ENCODE peak calls at places on chromosomes 4 and X, in nine cellular contexts. D, K, M, Q, N, S, R, J and G are unnamed samples.

GRCh38 chrX:116961872-116962582 is 499.3 kb upstream of the CT83 start:
- DNase-seq in N (no peak), K (no peak), Q (peak), S (no peak), J (no peak), D (peak), M (peak), R (no peak), G (peak)

GRCh38 chr4:182917182-182918043 is at the start of gene DCTD:
- DNase-seq in M (peak), R (peak), J (peak), K (peak), S (peak), Q (peak), N (peak), D (peak), G (no peak)

GRCh38 chrX:137930562-137930961 is 364.6 kb downstream of the ZIC3 start:
- DNase-seq in S (no peak), Q (no peak), M (no peak), K (no peak), N (no peak), D (no peak), R (no peak), J (no peak), G (no peak)

GRCh38 chr4:164772076-164772475 is 18.1 kb downstream of the SMIM31 start:
- DNase-seq in M (no peak), K (no peak), R (no peak), N (no peak), Q (peak), D (no peak), J (no peak), S (no peak), G (no peak)

GRCh38 chr4:145861331-145862318 is 77.0 kb downstream of the ZNF827 start:
- DNase-seq in N (no peak), Q (no peak), D (no peak), K (no peak), J (no peak), S (no peak), M (no peak), R (peak), G (no peak)

GRCh38 chr4:10662937-10663336 is 21.6 kb downstream of the CLNK start:
- DNase-seq in J (no peak), N (no peak), Q (no peak), R (peak), D (no peak), K (peak), M (no peak), S (no peak), G (no peak)

GRCh38 chrX:23887448-23887847 is 20.3 kb downstream of the APOO start:
- DNase-seq in Q (no peak), N (no peak), S (no peak), K (no peak), R (no peak), M (no peak), D (no peak), J (peak), G (no peak)

GRCh38 chr4:14749910-14750309 is 252.4 kb upstream of the CPEB2 start:
- DNase-seq in K (peak), D (peak), S (no peak), Q (peak), J (peak), M (peak), N (peak), R (peak), G (no peak)

GRCh38 chr4:161929966-161930365 is 233.8 kb downstream of the FSTL5 start:
- DNase-seq in R (peak), K (no peak), D (no peak), N (no peak), M (peak), S (no peak), J (no peak), Q (no peak), G (no peak)

GRCh38 chrX:68699960-68700746 is 52.7 kb downstream of the STARD8 start:
- DNase-seq in N (no peak), J (no peak), Q (no peak), R (peak), M (no peak), S (no peak), D (no peak), K (peak), G (no peak)

GRCh38 chr4:2339458-2340271 is 77.8 kb upstream of the MXD4 start:
- DNase-seq in J (peak), N (no peak), M (no peak), R (no peak), K (no peak), D (no peak), Q (no peak), S (no peak), G (no peak)

GRCh38 chr4:155759372-155760252 is 791 bp downstream of the GUCY1B1 start:
- DNase-seq in S (peak), J (peak), K (peak), R (no peak), Q (peak), M (peak), D (peak), N (peak), G (no peak)

GRCh38 chrX:151386838-151387459 is 10.1 kb upstream of the VMA21 start:
- DNase-seq in D (no peak), K (no peak), M (no peak), N (no peak), R (no peak), J (no peak), Q (no peak), S (no peak), G (no peak)

GRCh38 chr4:153432971-153433752 is 33.0 kb upstream of the TMEM131L start:
- DNase-seq in R (peak), Q (peak), S (no peak), K (peak), N (peak), D (no peak), M (peak), J (peak), G (no peak)

GRCh38 chr4:183443609-183444148 is 757 bp upstream of the CDKN2AIP start:
- DNase-seq in R (peak), Q (peak), N (no peak), M (peak), J (no peak), D (no peak), K (peak), S (no peak), G (no peak)

GRCh38 chr4:69214716-69215115 is at the start of gene UGT2B11:
- DNase-seq in S (no peak), R (no peak), J (no peak), M (no peak), K (no peak), D (no peak), Q (no peak), N (no peak), G (no peak)

GRCh38 chrX:133248177-133248576 is 30.0 kb upstream of the TFDP3 start:
- DNase-seq in J (no peak), N (no peak), M (no peak), R (no peak), S (no peak), D (no peak), Q (no peak), K (no peak), G (no peak)

GRCh38 chrX:101759000-101759399 is 99.3 kb upstream of the ARMCX2 start:
- DNase-seq in N (peak), D (peak), Q (peak), M (peak), J (peak), K (peak), S (peak), R (peak), G (no peak)

DNA sequence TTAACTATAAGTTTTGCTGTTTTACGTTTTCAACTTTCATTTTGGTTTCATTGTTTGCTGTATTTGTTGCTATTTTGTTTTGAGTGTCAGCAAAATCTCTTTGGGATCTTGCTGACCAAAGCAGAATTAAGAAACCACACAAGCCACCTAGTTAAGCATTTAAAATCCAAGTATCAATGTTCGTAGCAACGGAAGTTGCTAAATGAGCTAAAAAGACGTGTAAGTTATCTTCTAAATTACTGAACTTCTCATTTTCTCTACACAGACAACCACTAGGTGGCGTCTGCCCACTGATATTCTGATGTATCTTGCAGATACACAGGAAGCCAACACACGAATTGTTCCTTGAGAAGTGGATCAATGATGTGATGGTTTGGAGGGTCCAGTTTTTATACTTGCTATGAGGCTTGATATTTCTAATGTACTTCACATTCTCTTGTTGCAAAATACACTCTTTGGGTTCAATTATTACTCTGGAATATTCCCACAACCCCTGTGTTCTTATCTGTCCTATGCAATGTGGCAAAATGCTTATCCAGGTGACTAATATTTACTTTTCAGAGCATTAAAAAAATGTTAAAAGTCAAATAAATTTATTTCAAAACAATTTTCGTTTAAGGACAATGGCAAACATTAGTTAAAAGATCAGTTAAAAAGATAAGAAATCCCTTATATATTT is 250.5 kb downstream of the TECRL start:
- DNase-seq in D (peak), K (peak), N (peak), Q (peak), S (peak), J (peak), R (peak), M (peak), G (peak)
- H3K9ac ChIP-seq in D (no peak), K (no peak), N (no peak), Q (no peak), S (no peak), J (no peak), R (peak), M (no peak), G (peak)

GRCh38 chrX:129678881-129679195 is 24.1 kb upstream of the APLN start:
- DNase-seq in Q (no peak), N (no peak), R (no peak), S (no peak), D (no peak), K (no peak), M (peak), J (no peak), G (no peak)
- H3K4me3 ChIP-seq in Q (no peak), N (no peak), R (peak), S (no peak), D (no peak), K (no peak), M (peak), J (peak), G (no peak)

GRCh38 chrX:75114638-75115037 is 41.4 kb downstream of the ABCB7 start:
- DNase-seq in R (no peak), N (no peak), J (no peak), S (no peak), K (no peak), D (no peak), M (no peak), Q (no peak), G (no peak)

GRCh38 chrX:75113664-75114063 is 42.4 kb downstream of the ABCB7 start:
- DNase-seq in R (no peak), D (no peak), M (no peak), Q (no peak), J (no peak), S (no peak), N (no peak), K (no peak), G (no peak)

GRCh38 chrX:75118296-75118695 is 37.8 kb downstream of the ABCB7 start:
- DNase-seq in J (no peak), D (no peak), M (no peak), R (no peak), S (no peak), N (no peak), K (no peak), Q (no peak), G (no peak)

GRCh38 chrX:75115707-75116413 is 40.2 kb downstream of the ABCB7 start:
- DNase-seq in S (no peak), Q (peak), J (no peak), M (no peak), K (no peak), D (no peak), R (no peak), N (no peak), G (no peak)
- H3K9ac ChIP-seq in S (no peak), Q (no peak), J (no peak), M (no peak), K (no peak), D (no peak), R (no peak), N (no peak), G (no peak)

GRCh38 chr4:130486841-130487240 is 1390.9 kb downstream of the C4orf33 start:
- DNase-seq in J (no peak), S (no peak), R (no peak), K (no peak), M (peak), Q (no peak), N (no peak), D (no peak), G (no peak)

DNA sequence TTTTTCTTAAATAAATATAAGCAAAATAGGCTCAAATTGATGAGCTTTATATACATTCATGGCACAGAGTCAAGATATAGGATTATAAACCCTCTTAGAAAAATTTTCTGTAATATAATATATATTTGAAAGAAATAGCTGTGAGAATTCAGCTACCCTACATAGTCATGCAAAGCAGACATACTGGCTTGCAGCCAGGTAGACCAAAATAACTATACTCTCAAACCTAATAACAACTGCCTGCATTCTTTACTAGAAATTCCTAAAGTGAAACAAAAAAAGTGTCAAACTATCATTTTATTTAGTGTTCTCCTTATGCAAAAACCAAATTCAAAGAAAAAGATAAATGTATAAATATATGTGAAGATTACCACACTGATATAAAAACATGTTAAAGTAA is 1390.2 kb downstream of the C4orf33 start:
- DNase-seq in M (peak), D (no peak), S (no peak), J (no peak), R (peak), Q (no peak), K (no peak), N (no peak), G (no peak)
- H3K4me3 ChIP-seq in M (no peak), D (no peak), S (no peak), J (no peak), R (no peak), Q (no peak), K (no peak), N (no peak), G (no peak)

GRCh38 chrX:142505839-142506238 is 300.7 kb upstream of the MAGEC2 start:
- DNase-seq in K (no peak), D (no peak), S (no peak), R (no peak), N (no peak), J (no peak), M (no peak), Q (no peak), G (no peak)
- H3K9ac ChIP-seq in K (no peak), D (no peak), S (no peak), R (no peak), N (no peak), J (no peak), M (no peak), Q (no peak), G (no peak)

GRCh38 chr4:95180531-95181315 is 368.1 kb downstream of the UNC5C start:
- DNase-seq in D (no peak), S (peak), Q (no peak), J (no peak), R (no peak), K (no peak), N (peak), M (no peak), G (no peak)

GRCh38 chr4:95183656-95184408 is 364.9 kb downstream of the UNC5C start:
- DNase-seq in M (no peak), R (no peak), S (no peak), N (no peak), Q (no peak), D (no peak), J (no peak), K (no peak), G (no peak)

GRCh38 chr4:95178938-95179337 is 369.8 kb downstream of the UNC5C start:
- DNase-seq in Q (no peak), K (no peak), M (peak), J (no peak), N (no peak), S (no peak), R (no peak), D (no peak), G (no peak)

DNA sequence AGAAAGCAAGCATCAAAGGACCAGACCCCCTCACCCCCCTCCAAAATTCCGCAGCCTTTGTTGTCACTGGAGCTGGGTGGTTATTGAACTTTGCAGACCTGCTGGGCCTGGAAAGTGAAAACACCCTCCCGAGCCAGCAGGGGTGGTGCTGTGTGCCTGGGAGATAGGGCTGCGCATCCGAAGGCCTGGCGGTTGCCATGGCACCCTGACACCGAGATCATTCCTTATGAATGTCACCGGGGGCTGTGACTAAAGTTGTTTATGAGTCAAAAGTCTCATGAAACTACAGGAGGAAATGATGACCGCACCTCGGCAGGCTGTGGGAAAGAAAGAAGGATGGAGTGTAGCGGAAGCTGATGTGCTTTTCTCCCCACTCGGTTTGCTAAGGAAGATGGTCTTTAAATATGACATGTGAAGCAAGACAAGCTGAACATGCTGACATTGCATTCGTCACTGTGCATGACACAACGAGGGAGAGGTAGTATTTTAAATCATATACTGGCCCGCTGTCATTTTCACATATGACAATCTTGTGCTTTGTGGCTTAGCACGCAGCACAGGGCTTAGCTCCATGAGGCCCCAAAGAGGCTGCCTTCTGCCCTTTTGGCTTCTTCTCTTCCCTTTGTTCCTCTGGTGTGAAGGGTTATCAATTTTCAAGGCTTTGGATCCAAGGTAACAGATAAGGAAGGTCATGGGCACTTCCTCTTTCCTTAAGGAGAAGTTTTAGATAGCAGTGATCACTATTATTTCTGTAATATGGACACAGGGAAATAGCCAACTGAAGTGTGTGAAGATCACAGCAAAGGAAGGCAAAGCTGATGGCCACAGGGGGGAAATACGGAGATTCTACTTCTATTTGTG is 367.1 kb downstream of the UNC5C start:
- DNase-seq in R (peak), J (no peak), K (peak), M (peak), N (peak), S (peak), Q (peak), D (peak), G (no peak)
- H3K4me3 ChIP-seq in R (peak), J (no peak), K (no peak), M (no peak), N (peak), S (no peak), Q (no peak), D (no peak), G (no peak)

GRCh38 chr4:38759790-38760122 is 23.0 kb downstream of the TLR10 start:
- DNase-seq in R (no peak), J (no peak), Q (no peak), N (no peak), K (no peak), M (no peak), D (no peak), S (no peak), G (no peak)
- H3K9ac ChIP-seq in R (no peak), J (no peak), Q (no peak), N (no peak), K (no peak), M (no peak), D (no peak), S (no peak), G (no peak)

DNA sequence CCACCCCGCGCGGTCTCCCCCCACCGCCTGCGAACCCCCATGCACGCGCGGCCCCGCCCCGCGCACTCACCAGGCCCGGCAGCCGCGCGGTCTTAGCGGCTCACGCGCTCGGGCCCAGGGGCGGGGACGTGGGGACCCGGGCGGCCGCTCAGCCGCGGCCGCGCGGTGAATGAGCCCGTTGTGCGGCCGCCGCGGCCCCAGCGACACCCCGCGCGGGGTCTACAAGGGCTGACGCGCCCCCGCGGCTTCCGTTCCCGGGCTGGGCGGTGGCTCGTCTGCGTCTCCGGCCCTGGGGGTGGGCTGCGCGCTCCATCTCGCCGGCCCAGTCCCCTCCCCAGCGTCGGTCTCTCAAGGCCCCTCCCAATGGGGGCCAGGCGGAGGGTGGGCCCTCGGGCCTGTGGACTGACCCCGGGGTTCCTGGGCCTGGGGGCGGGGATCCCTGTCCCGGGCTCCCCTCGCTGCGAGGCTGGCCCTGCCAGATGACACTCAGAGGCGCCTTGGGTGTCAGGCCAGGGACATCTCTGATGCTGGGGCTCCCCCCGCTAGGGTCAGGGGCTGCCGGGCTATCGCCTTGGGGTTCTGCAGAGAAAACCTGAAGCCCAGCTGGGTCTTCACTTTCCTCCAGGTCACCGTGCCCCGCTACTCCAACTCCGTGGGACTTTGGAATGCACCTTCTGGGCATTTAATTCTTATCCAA is 4.3 kb upstream of the SLC26A1 start:
- DNase-seq in Q (no peak), K (peak), S (no peak), J (no peak), D (peak), R (no peak), N (peak), M (peak), G (no peak)
- H3K4me3 ChIP-seq in Q (no peak), K (peak), S (peak), J (no peak), D (peak), R (peak), N (peak), M (peak), G (peak)